ENCODE peak calls at places on chromosomes 1 and 21, in eight cellular contexts. One of them, this sample, is unnamed.

GRCh38 chr1:167093863-167094516 is at the start of gene STYXL2:
- DNase-seq in RWPE1: no peak
- DNase-seq in adrenal gland: no peak
- DNase-seq in NB4: no peak
- DNase-seq in mesothelial cell of epicardium: no peak
- DNase-seq in fibroblast of mammary gland: no peak
- DNase-seq in Calu3: no peak
- DNase-seq in dorsolateral prefrontal cortex: no peak
- DNase-seq in this sample: no peak

GRCh38 chr1:53328490-53329182 is 766 bp upstream of the LRP8 start:
- DNase-seq in RWPE1: no peak
- DNase-seq in adrenal gland: no peak
- DNase-seq in NB4: no peak
- DNase-seq in mesothelial cell of epicardium: no peak
- DNase-seq in fibroblast of mammary gland: no peak
- DNase-seq in Calu3: no peak
- DNase-seq in dorsolateral prefrontal cortex: peak; percentile 43
- DNase-seq in this sample: no peak

GRCh38 chr1:11355594-11356467 is 82.8 kb downstream of the UBIAD1 start:
- DNase-seq in RWPE1: no peak
- DNase-seq in adrenal gland: no peak
- DNase-seq in NB4: no peak
- DNase-seq in mesothelial cell of epicardium: no peak
- DNase-seq in fibroblast of mammary gland: no peak
- DNase-seq in Calu3: no peak
- DNase-seq in dorsolateral prefrontal cortex: peak; percentile 65
- DNase-seq in this sample: no peak

GRCh38 chr1:226666714-226667113 is 72.4 kb downstream of the ITPKB start:
- DNase-seq in RWPE1: no peak
- DNase-seq in adrenal gland: no peak
- DNase-seq in NB4: peak; percentile 87
- DNase-seq in mesothelial cell of epicardium: no peak
- DNase-seq in fibroblast of mammary gland: no peak
- DNase-seq in Calu3: no peak
- DNase-seq in dorsolateral prefrontal cortex: no peak
- DNase-seq in this sample: no peak

GRCh38 chr1:65372557-65372956 is 47.9 kb upstream of the LEPR start:
- DNase-seq in RWPE1: no peak
- DNase-seq in adrenal gland: no peak
- DNase-seq in NB4: no peak
- DNase-seq in mesothelial cell of epicardium: no peak
- DNase-seq in fibroblast of mammary gland: peak; percentile 18
- DNase-seq in Calu3: no peak
- DNase-seq in dorsolateral prefrontal cortex: no peak
- DNase-seq in this sample: no peak

GRCh38 chr1:45864765-45865164 is 61.4 kb downstream of the MAST2 start:
- DNase-seq in RWPE1: no peak
- DNase-seq in adrenal gland: no peak
- DNase-seq in NB4: no peak
- DNase-seq in mesothelial cell of epicardium: no peak
- DNase-seq in fibroblast of mammary gland: peak; percentile 32
- DNase-seq in Calu3: no peak
- DNase-seq in dorsolateral prefrontal cortex: no peak
- DNase-seq in this sample: no peak

GRCh38 chr1:239293350-239294111 is 92.8 kb upstream of the CHRM3 start:
- DNase-seq in RWPE1: no peak
- DNase-seq in adrenal gland: no peak
- DNase-seq in NB4: no peak
- DNase-seq in mesothelial cell of epicardium: no peak
- DNase-seq in fibroblast of mammary gland: peak; percentile 5
- DNase-seq in Calu3: no peak
- DNase-seq in dorsolateral prefrontal cortex: no peak
- DNase-seq in this sample: no peak

GRCh38 chr21:35697321-35697808 is 363.0 kb downstream of the SETD4 start:
- DNase-seq in RWPE1: no peak
- DNase-seq in adrenal gland: peak; percentile 65
- DNase-seq in NB4: no peak
- DNase-seq in mesothelial cell of epicardium: peak; percentile 61
- DNase-seq in fibroblast of mammary gland: peak; percentile 52
- DNase-seq in Calu3: peak; percentile 23
- DNase-seq in dorsolateral prefrontal cortex: peak; percentile 47
- DNase-seq in this sample: no peak

DNA sequence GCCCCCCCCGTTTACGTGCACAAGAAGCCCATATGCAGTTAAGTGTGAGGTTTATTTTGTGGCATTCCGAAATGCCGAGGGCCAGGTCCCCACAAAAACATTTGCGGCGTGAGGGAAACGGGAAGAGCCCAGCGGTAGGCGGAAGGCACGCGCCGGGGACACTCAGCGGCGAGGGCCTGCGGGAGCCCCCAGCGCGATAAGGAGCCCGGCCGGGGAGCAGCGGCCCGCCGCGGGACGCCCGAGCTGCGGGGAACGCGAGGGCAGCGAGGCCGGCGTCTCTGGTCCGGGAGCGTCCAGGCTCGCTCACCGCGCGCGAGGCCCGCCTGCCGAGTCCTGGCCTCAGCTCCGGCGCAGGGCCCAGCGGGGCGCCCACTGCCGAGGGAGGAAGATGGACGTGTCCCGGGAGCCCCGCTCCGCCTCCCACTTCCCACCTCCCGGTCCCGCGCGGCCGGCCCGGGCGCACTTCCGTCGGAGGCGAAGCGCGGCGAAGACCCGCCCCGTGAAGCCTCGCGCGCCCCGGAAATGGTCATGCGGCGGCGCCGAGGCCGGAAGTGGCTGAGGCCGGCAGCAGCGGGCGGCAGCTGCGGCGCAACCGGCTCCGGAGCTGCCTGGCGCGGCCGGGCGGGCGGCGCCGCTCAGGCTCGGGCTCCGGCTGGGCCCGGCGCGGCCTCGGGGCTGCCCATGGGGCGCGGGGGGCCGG is at the start of gene TRAPPC10:
- DNase-seq in RWPE1: peak; percentile 75
- DNase-seq in adrenal gland: peak; percentile 87
- DNase-seq in NB4: peak; percentile 90
- DNase-seq in mesothelial cell of epicardium: peak; percentile 84
- DNase-seq in fibroblast of mammary gland: peak; percentile 70
- DNase-seq in Calu3: peak; percentile 82
- DNase-seq in dorsolateral prefrontal cortex: peak; percentile 75
- DNase-seq in this sample: peak; percentile 92
- TF ChIP-seq CTCF in RWPE1: no peak
- TF ChIP-seq CTCF in adrenal gland: no peak
- TF ChIP-seq CTCF in NB4: no peak
- TF ChIP-seq CTCF in mesothelial cell of epicardium: no peak
- TF ChIP-seq CTCF in fibroblast of mammary gland: no peak
- TF ChIP-seq CTCF in Calu3: no peak
- TF ChIP-seq CTCF in dorsolateral prefrontal cortex: no peak
- TF ChIP-seq CTCF in this sample: no peak

DNA sequence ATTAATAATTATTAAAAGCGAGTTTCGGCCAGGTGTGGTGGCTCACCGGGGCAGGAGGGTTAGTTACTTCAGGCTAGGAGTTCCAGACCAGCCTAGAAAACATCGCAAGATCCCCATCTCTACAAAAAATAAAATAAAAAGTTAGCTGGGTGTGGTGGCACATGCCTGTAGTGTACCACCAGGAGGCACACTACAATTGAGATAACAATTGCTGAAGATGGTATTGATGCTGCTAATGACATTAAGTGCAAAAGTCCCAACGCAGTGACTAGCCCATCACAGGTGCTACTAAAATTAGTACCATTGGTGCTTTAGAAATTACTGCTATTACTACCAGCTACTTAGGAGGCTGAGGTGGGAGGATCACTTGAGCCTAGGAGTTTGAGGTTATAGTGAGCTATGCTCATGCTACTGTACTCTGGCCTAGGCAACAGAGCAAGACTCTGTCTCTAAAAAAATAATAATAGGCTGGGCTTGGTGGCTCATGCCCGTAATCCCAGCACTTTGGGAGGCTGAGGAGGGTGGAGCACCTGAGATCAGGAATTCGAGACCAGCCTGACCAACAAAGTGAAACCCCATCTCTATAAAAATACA is 156.6 kb downstream of the GREM2 start:
- DNase-seq in RWPE1: no peak
- DNase-seq in adrenal gland: no peak
- DNase-seq in NB4: peak; percentile 16
- DNase-seq in mesothelial cell of epicardium: no peak
- DNase-seq in fibroblast of mammary gland: peak; percentile 48
- DNase-seq in Calu3: peak; percentile 27
- DNase-seq in dorsolateral prefrontal cortex: no peak
- DNase-seq in this sample: no peak
- TF ChIP-seq CTCF in RWPE1: no peak
- TF ChIP-seq CTCF in adrenal gland: peak; percentile 34
- TF ChIP-seq CTCF in NB4: peak; percentile 32
- TF ChIP-seq CTCF in mesothelial cell of epicardium: peak; percentile 31
- TF ChIP-seq CTCF in fibroblast of mammary gland: peak; percentile 59
- TF ChIP-seq CTCF in Calu3: peak; percentile 37
- TF ChIP-seq CTCF in dorsolateral prefrontal cortex: no peak
- TF ChIP-seq CTCF in this sample: no peak

GRCh38 chr1:41936107-41936506 is 17.4 kb upstream of the HIVEP3 start:
- DNase-seq in RWPE1: peak; percentile 41
- DNase-seq in adrenal gland: no peak
- DNase-seq in NB4: no peak
- DNase-seq in mesothelial cell of epicardium: no peak
- DNase-seq in fibroblast of mammary gland: peak; percentile 74
- DNase-seq in Calu3: peak; percentile 63
- DNase-seq in dorsolateral prefrontal cortex: no peak
- DNase-seq in this sample: no peak
- TF ChIP-seq CTCF in RWPE1: no peak
- TF ChIP-seq CTCF in adrenal gland: no peak
- TF ChIP-seq CTCF in NB4: no peak
- TF ChIP-seq CTCF in mesothelial cell of epicardium: no peak
- TF ChIP-seq CTCF in fibroblast of mammary gland: no peak
- TF ChIP-seq CTCF in Calu3: no peak
- TF ChIP-seq CTCF in dorsolateral prefrontal cortex: no peak
- TF ChIP-seq CTCF in this sample: no peak

GRCh38 chr1:24934300-24935195 is 4.5 kb upstream of the RUNX3 start:
- DNase-seq in RWPE1: no peak
- DNase-seq in adrenal gland: no peak
- DNase-seq in NB4: no peak
- DNase-seq in mesothelial cell of epicardium: no peak
- DNase-seq in fibroblast of mammary gland: no peak
- DNase-seq in Calu3: no peak
- DNase-seq in dorsolateral prefrontal cortex: no peak
- DNase-seq in this sample: no peak
- TF ChIP-seq CTCF in RWPE1: no peak
- TF ChIP-seq CTCF in adrenal gland: no peak
- TF ChIP-seq CTCF in NB4: no peak
- TF ChIP-seq CTCF in mesothelial cell of epicardium: no peak
- TF ChIP-seq CTCF in fibroblast of mammary gland: no peak
- TF ChIP-seq CTCF in Calu3: no peak
- TF ChIP-seq CTCF in dorsolateral prefrontal cortex: no peak
- TF ChIP-seq CTCF in this sample: no peak

GRCh38 chr1:85078903-85079302 is 30.6 kb upstream of the MCOLN3 start:
- DNase-seq in RWPE1: peak; percentile 7
- DNase-seq in adrenal gland: no peak
- DNase-seq in NB4: no peak
- DNase-seq in mesothelial cell of epicardium: no peak
- DNase-seq in fibroblast of mammary gland: peak; percentile 43
- DNase-seq in Calu3: no peak
- DNase-seq in dorsolateral prefrontal cortex: no peak
- DNase-seq in this sample: no peak
- TF ChIP-seq CTCF in RWPE1: no peak
- TF ChIP-seq CTCF in adrenal gland: peak; percentile 30
- TF ChIP-seq CTCF in NB4: no peak
- TF ChIP-seq CTCF in mesothelial cell of epicardium: no peak
- TF ChIP-seq CTCF in fibroblast of mammary gland: peak; percentile 28
- TF ChIP-seq CTCF in Calu3: no peak
- TF ChIP-seq CTCF in dorsolateral prefrontal cortex: no peak
- TF ChIP-seq CTCF in this sample: no peak

GRCh38 chr1:13855554-13855953 is 155.6 kb downstream of the PRDM2 start:
- DNase-seq in RWPE1: no peak
- DNase-seq in adrenal gland: no peak
- DNase-seq in NB4: no peak
- DNase-seq in mesothelial cell of epicardium: no peak
- DNase-seq in fibroblast of mammary gland: no peak
- DNase-seq in Calu3: no peak
- DNase-seq in dorsolateral prefrontal cortex: no peak
- DNase-seq in this sample: no peak
- TF ChIP-seq CTCF in RWPE1: no peak
- TF ChIP-seq CTCF in adrenal gland: no peak
- TF ChIP-seq CTCF in NB4: no peak
- TF ChIP-seq CTCF in mesothelial cell of epicardium: no peak
- TF ChIP-seq CTCF in fibroblast of mammary gland: no peak
- TF ChIP-seq CTCF in Calu3: no peak
- TF ChIP-seq CTCF in dorsolateral prefrontal cortex: no peak
- TF ChIP-seq CTCF in this sample: no peak